ENCODE peak calls at places on chromosome 1, in four cellular contexts. M is stimulated activated CD8-positive, alpha-beta memory T cell treated with anti-CD3 and anti-CD28 coated beads, Interleukin-7, amount 100 ng/mL, for 1 hour; A is kidney glomerular epithelial cell; K is mucosa of gallbladder. F is an unnamed sample.
A peak's percentile ranks its signal among the peaks of the same experiment; 100 is the strongest.

GRCh38 chr1:55476445-55477015 is 261.4 kb upstream of the USP24 start:
- DNase-seq in K (peak; percentile 27), A (peak; percentile 15), M (no peak), F (no peak)

GRCh38 chr1:178702141-178702540 is 22.9 kb upstream of the RALGPS2 start:
- DNase-seq in A (no peak), M (no peak), K (no peak), F (no peak)

GRCh38 chr1:80929868-80930508 is 870.7 kb upstream of the ADGRL2 start:
- DNase-seq in A (no peak), M (no peak), K (no peak), F (no peak)

GRCh38 chr1:107501081-107501605 is 360.3 kb downstream of the NTNG1 start:
- DNase-seq in M (no peak), K (no peak), A (no peak), F (no peak)

GRCh38 chr1:241212624-241213023 is 144.4 kb downstream of the RGS7 start:
- DNase-seq in A (no peak), K (no peak), M (no peak), F (no peak)

GRCh38 chr1:206860165-206860564 is 5.3 kb upstream of the IL20 start:
- DNase-seq in A (no peak), M (no peak), K (no peak), F (no peak)

GRCh38 chr1:40067023-40067422 is 26.5 kb downstream of the CAP1 start:
- DNase-seq in K (no peak), A (no peak), M (no peak), F (no peak)

GRCh38 chr1:221016757-221017156 is 137.5 kb downstream of the HLX start:
- DNase-seq in M (no peak), A (no peak), K (no peak), F (no peak)

GRCh38 chr1:15667362-15667761 is 16.8 kb upstream of the PLEKHM2 start:
- DNase-seq in A (no peak), M (no peak), K (no peak), F (no peak)

GRCh38 chr1:41242645-41243171 is 602 bp upstream of the SCMH1 start:
- DNase-seq in K (no peak), M (no peak), A (no peak), F (no peak)

GRCh38 chr1:92949937-92950817 is 11.1 kb downstream of the DIPK1A start:
- DNase-seq in K (no peak), M (no peak), A (peak; percentile 67), F (no peak)

GRCh38 chr1:197314672-197315071 is 46.6 kb downstream of the CRB1 start:
- DNase-seq in M (no peak), K (no peak), A (no peak), F (no peak)

GRCh38 chr1:31788825-31789256 is 24.7 kb upstream of the ADGRB2 start:
- DNase-seq in K (no peak), M (no peak), A (no peak), F (no peak)

GRCh38 chr1:78070758-78071157 is 25.0 kb downstream of the GIPC2 start:
- DNase-seq in M (no peak), K (no peak), A (peak; percentile 79), F (no peak)

GRCh38 chr1:92804721-92805169 is 19.8 kb upstream of the EVI5 start:
- DNase-seq in M (no peak), K (peak; percentile 88), A (peak; percentile 92), F (no peak)